ENCODE peak calls at places on chromosome 7, in five cellular contexts. X is GM23338, C is cardiac muscle cell, T is keratinocyte, M is colonic mucosa. F is an unnamed sample.

GRCh38 chr7:74682829-74683228 is 25.3 kb downstream of the GTF2I start:
- DNase-seq in X (no peak), C (no peak), T (no peak), M (no peak), F (no peak)

GRCh38 chr7:127107601-127108007 is 145.1 kb downstream of the GRM8 start:
- DNase-seq in X (peak), C (peak), T (peak), M (peak), F (peak)

GRCh38 chr7:130476287-130477001 is 15.4 kb upstream of the MEST start:
- DNase-seq in X (no peak), C (no peak), T (no peak), M (no peak), F (no peak)

GRCh38 chr7:17133977-17134376 is 164.5 kb upstream of the AHR start:
- DNase-seq in X (no peak), C (no peak), T (no peak), M (no peak), F (no peak)

GRCh38 chr7:157519798-157520244 is 183.0 kb downstream of the DNAJB6 start:
- DNase-seq in X (no peak), C (no peak), T (no peak), M (no peak), F (no peak)

GRCh38 chr7:78095549-78095948 is 297.0 kb downstream of the PHTF2 start:
- DNase-seq in X (no peak), C (peak), T (no peak), M (no peak), F (no peak)

GRCh38 chr7:97460433-97460832 is 271.5 kb upstream of the TAC1 start:
- DNase-seq in X (no peak), C (no peak), T (no peak), M (no peak), F (no peak)

GRCh38 chr7:135976312-135977019 is 693 bp downstream of the MTPN start:
- DNase-seq in X (peak), C (no peak), T (no peak), M (peak), F (peak)

GRCh38 chr7:44971991-44972441 is 6.8 kb downstream of the MYO1G start:
- DNase-seq in X (no peak), C (no peak), T (no peak), M (no peak), F (no peak)

GRCh38 chr7:22219036-22219435 is 137.9 kb downstream of the RAPGEF5 start:
- DNase-seq in X (no peak), C (peak), T (no peak), M (no peak), F (no peak)

GRCh38 chr7:132066776-132067175 is 509.5 kb downstream of the PLXNA4 start:
- DNase-seq in X (no peak), C (peak), T (no peak), M (peak), F (no peak)

GRCh38 chr7:151705744-151706567 is 171.0 kb downstream of the PRKAG2 start:
- DNase-seq in X (peak), C (peak), T (peak), M (peak), F (no peak)

GRCh38 chr7:135111379-135111778 is 36.5 kb upstream of the TMEM140 start:
- DNase-seq in X (no peak), C (peak), T (no peak), M (no peak), F (no peak)

GRCh38 chr7:107236857-107237256 is 68.1 kb downstream of the HBP1 start:
- DNase-seq in X (no peak), C (no peak), T (no peak), M (no peak), F (no peak)

GRCh38 chr7:159201722-159202330 is 57.2 kb upstream of the VIPR2 start:
- DNase-seq in X (no peak), C (no peak), T (no peak), M (no peak), F (no peak)

GRCh38 chr7:81449105-81449504 is 320.7 kb downstream of the HGF start:
- DNase-seq in X (no peak), C (no peak), T (no peak), M (no peak), F (no peak)

GRCh38 chr7:32020760-32021159 is 49.4 kb downstream of the PDE1C start:
- DNase-seq in X (no peak), C (no peak), T (no peak), M (no peak), F (no peak)

GRCh38 chr7:131653418-131654248 is 97.2 kb upstream of the PODXL start:
- DNase-seq in X (no peak), C (no peak), T (no peak), M (no peak), F (no peak)

GRCh38 chr7:94345907-94346306 is 48.8 kb upstream of the COL1A2 start:
- DNase-seq in X (no peak), C (no peak), T (no peak), M (no peak), F (no peak)

GRCh38 chr7:87876759-87877234 is 504 bp downstream of the DBF4 start:
- DNase-seq in X (peak), C (peak), T (no peak), M (peak), F (no peak)

GRCh38 chr7:135512135-135512887 is 2.4 kb upstream of the CNOT4 start:
- DNase-seq in X (peak), C (peak), T (no peak), M (peak), F (peak)

GRCh38 chr7:151784843-151785680 is 91.9 kb downstream of the PRKAG2 start:
- DNase-seq in X (no peak), C (no peak), T (no peak), M (no peak), F (no peak)

GRCh38 chr7:25314094-25314708 is 85.9 kb upstream of the NPVF start:
- DNase-seq in X (no peak), C (peak), T (no peak), M (peak), F (no peak)

GRCh38 chr7:4845740-4846142 is 16.1 kb downstream of the PAPOLB start:
- DNase-seq in X (peak), C (peak), T (no peak), M (no peak), F (no peak)

GRCh38 chr7:22185559-22185958 is 171.4 kb downstream of the RAPGEF5 start:
- DNase-seq in X (no peak), C (no peak), T (no peak), M (no peak), F (no peak)

GRCh38 chr7:128946936-128947830 is 9.5 kb downstream of the IRF5 start:
- DNase-seq in X (peak), C (no peak), T (no peak), M (no peak), F (no peak)

GRCh38 chr7:26135551-26135950 is 16.4 kb upstream of the NFE2L3 start:
- DNase-seq in X (no peak), C (no peak), T (no peak), M (no peak), F (no peak)

GRCh38 chr7:74138334-74138867 is 35.8 kb upstream of the EIF4H start:
- DNase-seq in X (peak), C (no peak), T (no peak), M (no peak), F (no peak)

GRCh38 chr7:18257711-18258110 is 230.1 kb upstream of the PRPS1L1 start:
- DNase-seq in X (no peak), C (peak), T (no peak), M (no peak), F (no peak)

DNA sequence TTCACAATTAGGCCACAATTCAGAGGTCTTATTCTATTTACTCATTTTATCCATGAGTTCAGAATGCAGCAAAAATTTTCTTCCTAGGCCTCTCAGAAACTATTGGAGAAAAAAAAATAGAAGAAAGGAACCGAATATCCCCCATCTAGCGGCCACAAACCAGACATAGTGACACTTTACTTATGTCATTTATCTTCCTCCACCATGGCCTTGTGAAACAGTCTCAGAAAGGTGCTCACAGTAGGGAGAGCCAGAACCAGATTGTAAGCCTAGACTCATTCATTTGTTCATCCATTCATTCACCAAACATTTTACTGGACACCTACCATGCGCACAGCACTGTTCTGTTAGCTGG is 16.0 kb downstream of the CREB3L2 start:
- DNase-seq in X (no peak), C (no peak), T (no peak), M (no peak), F (no peak)
- H3K27ac ChIP-seq in X (peak), C (peak), T (no peak), M (peak), F (no peak)

DNA sequence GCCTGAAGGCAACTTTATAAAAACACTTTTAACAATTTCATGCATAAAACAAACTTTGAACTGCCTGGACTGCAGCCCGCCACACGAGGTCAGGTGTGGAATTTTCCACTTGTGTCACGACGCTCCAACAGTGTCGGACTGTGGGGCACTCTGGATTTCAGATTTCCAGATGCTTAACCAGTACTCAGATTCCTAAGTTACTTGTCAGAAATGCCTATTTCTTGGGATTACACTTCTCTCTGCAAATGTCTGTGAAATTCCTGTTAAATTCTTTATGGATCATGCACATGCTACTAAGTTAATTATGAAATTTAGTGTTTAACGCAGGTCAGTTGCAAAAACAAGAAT is 477 bp upstream of the GPER1 start:
- DNase-seq in X (no peak), C (peak), T (no peak), M (no peak), F (no peak)
- H3K27ac ChIP-seq in X (no peak), C (no peak), T (no peak), M (no peak), F (no peak)

GRCh38 chr7:47713595-47713994 is 131.7 kb upstream of the TNS3 start:
- DNase-seq in X (no peak), C (no peak), T (no peak), M (no peak), F (no peak)

GRCh38 chr7:47711776-47712175 is 129.9 kb upstream of the TNS3 start:
- DNase-seq in X (no peak), C (no peak), T (no peak), M (no peak), F (no peak)

GRCh38 chr7:47715631-47716068 is 133.7 kb upstream of the TNS3 start:
- DNase-seq in X (no peak), C (no peak), T (no peak), M (no peak), F (no peak)

GRCh38 chr7:47712416-47712815 is 130.5 kb upstream of the TNS3 start:
- DNase-seq in X (no peak), C (no peak), T (no peak), M (no peak), F (no peak)

GRCh38 chr7:47714669-47715607 is 133.0 kb upstream of the TNS3 start:
- DNase-seq in X (no peak), C (no peak), T (no peak), M (no peak), F (no peak)
- H3K27ac ChIP-seq in X (no peak), C (no peak), T (no peak), M (no peak), F (no peak)

GRCh38 chr7:43363429-43363894 is 219.4 kb upstream of the STK17A start:
- DNase-seq in X (no peak), C (no peak), T (no peak), M (no peak), F (no peak)
- H3K27ac ChIP-seq in X (no peak), C (no peak), T (no peak), M (no peak), F (no peak)

F was measured in CD4-positive, alpha-beta memory T cell.